ENCODE peak calls at places on chromosome 19, in ten cellular contexts. I is aorta, Z is GM12865, B is brain microvascular endothelial cell, H is body of pancreas, S is right cardiac atrium, P is mucosa of descending colon, M is fibroblast of the aortic adventitia, A is hepatocyte, F is neuronal stem cell. Y is an unnamed sample.
A peak's percentile ranks its signal among the peaks of the same experiment; 100 is the strongest.

GRCh38 chr19:7787141-7787540 is 24.1 kb downstream of the CLEC4M start:
- DNase-seq in P (peak; percentile 21), S (peak; percentile 32), A (no peak), Z (no peak), H (peak; percentile 76), M (no peak), I (no peak), B (no peak), F (no peak), Y (no peak)

GRCh38 chr19:32287811-32288227 is 57.6 kb upstream of the ZNF507 start:
- DNase-seq in M (peak; percentile 82), I (peak; percentile 84), A (peak; percentile 81), B (peak; percentile 68), P (peak; percentile 88), H (peak; percentile 64), Z (peak; percentile 25), S (peak; percentile 83), F (peak; percentile 63), Y (peak; percentile 70)

GRCh38 chr19:2770055-2771013 is 12.7 kb downstream of the SGTA start:
- DNase-seq in S (peak; percentile 63), H (peak; percentile 59), F (no peak), M (peak; percentile 63), A (no peak), B (no peak), Z (no peak), I (no peak), P (peak; percentile 52), Y (peak; percentile 40)

GRCh38 chr19:35223084-35223790 is 5.3 kb downstream of the FAM187B start:
- DNase-seq in I (no peak), S (no peak), Z (no peak), F (no peak), H (peak; percentile 13), B (no peak), P (no peak), M (no peak), A (no peak), Y (no peak)

GRCh38 chr19:6802336-6803035 is 30.0 kb downstream of the VAV1 start:
- DNase-seq in S (peak; percentile 17), I (peak; percentile 74), P (peak; percentile 44), F (no peak), Z (peak; percentile 92), B (no peak), A (no peak), H (peak; percentile 66), M (no peak), Y (no peak)

GRCh38 chr19:46599716-46600392 is 1.3 kb upstream of the CALM3 start:
- DNase-seq in F (no peak), I (peak; percentile 51), P (no peak), S (no peak), M (no peak), H (no peak), A (no peak), Z (peak; percentile 24), B (no peak), Y (no peak)

GRCh38 chr19:58569191-58569942 is 3.8 kb downstream of the MZF1 start:
- DNase-seq in Z (no peak), S (no peak), H (peak; percentile 1), B (no peak), A (peak; percentile 5), M (no peak), F (no peak), I (peak; percentile 55), P (peak; percentile 2), Y (no peak)

GRCh38 chr19:38684078-38684861 is 36.8 kb downstream of the ACTN4 start:
- DNase-seq in Z (peak; percentile 75), P (peak; percentile 75), I (peak; percentile 89), B (peak; percentile 70), F (no peak), S (peak; percentile 86), H (peak; percentile 64), M (peak; percentile 95), A (peak; percentile 90), Y (peak; percentile 95)

GRCh38 chr19:55197531-55197930 is 11.8 kb downstream of the PTPRH start:
- DNase-seq in B (no peak), Z (peak; percentile 42), M (no peak), P (no peak), S (no peak), F (no peak), H (no peak), I (no peak), A (peak; percentile 2), Y (no peak)

GRCh38 chr19:45506991-45507863 is at the start of gene VASP:
- DNase-seq in S (peak; percentile 85), M (peak; percentile 81), I (peak; percentile 95), Z (peak; percentile 95), H (peak; percentile 91), A (peak; percentile 93), B (peak; percentile 85), P (peak; percentile 97), F (peak; percentile 59), Y (peak; percentile 79)

GRCh38 chr19:35337081-35337983 is 8.3 kb downstream of the CD22 start:
- DNase-seq in I (no peak), A (no peak), F (no peak), H (no peak), Z (no peak), S (no peak), P (no peak), M (no peak), B (no peak), Y (no peak)

GRCh38 chr19:30065680-30066606 is 123.9 kb downstream of the URI1 start:
- DNase-seq in M (no peak), A (no peak), I (no peak), P (no peak), B (no peak), Z (no peak), S (no peak), H (no peak), F (no peak), Y (no peak)

GRCh38 chr19:30695171-30695875 is 323.1 kb downstream of the ZNF536 start:
- DNase-seq in P (no peak), I (no peak), F (no peak), S (no peak), H (no peak), Z (peak; percentile 3), A (no peak), B (no peak), M (no peak), Y (no peak)

GRCh38 chr19:58361900-58362271 is 665 bp downstream of the ZNF497 start:
- DNase-seq in S (peak; percentile 58), A (peak; percentile 68), I (peak; percentile 85), B (no peak), H (peak; percentile 61), Z (peak; percentile 87), P (no peak), F (peak; percentile 61), M (no peak), Y (peak; percentile 75)

GRCh38 chr19:17114414-17114831 is 38.8 kb downstream of the MYO9B start:
- DNase-seq in H (no peak), S (no peak), P (no peak), F (no peak), Z (no peak), B (no peak), I (no peak), M (no peak), A (no peak), Y (no peak)
- H3K4me3 ChIP-seq in H (no peak overlapping the region), S (no peak overlapping the region), P (no peak overlapping the region), F (no peak overlapping the region), Z (no peak overlapping the region), B (no peak overlapping the region), I (no peak overlapping the region), M (no peak overlapping the region), A (no peak overlapping the region), Y (no peak overlapping the region)

DNA sequence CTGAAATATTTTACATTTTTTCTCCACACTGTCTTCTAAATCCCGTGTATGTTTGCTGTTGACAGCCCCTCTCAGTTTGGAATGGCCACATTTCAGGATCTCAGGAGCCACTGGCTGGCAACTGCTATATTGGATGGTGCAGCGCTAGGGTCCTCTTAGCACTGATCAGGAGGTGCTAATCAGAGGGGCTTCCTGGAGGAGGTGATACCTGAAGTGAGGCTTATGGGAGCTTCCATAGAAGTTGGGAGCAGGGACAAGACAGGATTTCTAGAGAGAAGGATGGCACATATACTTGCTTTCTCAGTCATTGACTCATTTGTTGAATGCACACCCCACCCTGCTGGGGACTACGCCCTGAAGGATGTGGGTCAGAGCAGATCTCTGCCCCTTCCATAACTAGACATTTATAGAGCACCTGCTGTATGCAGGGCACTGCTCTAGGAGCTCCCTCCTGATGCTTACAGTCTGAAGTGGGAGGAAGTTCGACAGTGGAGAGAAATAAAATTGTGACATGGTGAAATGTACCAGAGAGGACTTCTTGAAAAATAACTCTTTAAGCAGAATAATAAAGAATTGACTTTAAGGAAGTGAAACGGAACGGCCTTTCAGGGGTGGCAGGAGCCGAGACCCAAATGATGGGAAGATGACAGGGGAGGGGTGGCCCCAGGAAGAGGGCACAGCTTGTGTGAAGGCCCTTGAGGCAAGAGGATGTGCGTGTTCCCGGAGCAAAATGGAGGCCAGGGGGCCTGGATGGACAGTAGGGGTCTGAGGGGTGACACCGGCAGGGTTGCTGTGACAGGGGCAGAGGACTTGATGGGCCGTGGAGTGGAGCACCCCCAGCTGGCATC is 13.2 kb downstream of the AP2A1 start:
- DNase-seq in I (no peak), Z (peak; percentile 40), F (no peak), P (no peak), B (no peak), A (no peak), M (no peak), H (no peak), S (no peak), Y (no peak)
- H3K4me3 ChIP-seq in I (no peak overlapping the region), Z (no peak overlapping the region), F (no peak overlapping the region), P (no peak overlapping the region), B (no peak overlapping the region), A (no peak overlapping the region), M (no peak overlapping the region), H (no peak overlapping the region), S (no peak overlapping the region), Y (no peak overlapping the region)

GRCh38 chr19:49878744-49879070 is 1.2 kb downstream of the TBC1D17 start:
- DNase-seq in A (no peak), Z (no peak), M (no peak), H (no peak), S (peak; percentile 12), B (no peak), P (peak; percentile 18), I (no peak), F (no peak), Y (no peak)
- H3K4me3 ChIP-seq in A (peak overlapping the region; percentile 75), Z (peak overlapping the region; percentile 89), M (peak overlapping the region; percentile 95), H (no peak overlapping the region), S (no peak overlapping the region), B (peak overlapping the region; percentile 100), P (no peak overlapping the region), I (no peak overlapping the region), F (peak overlapping the region; percentile 93), Y (peak overlapping the region; percentile 83)

GRCh38 chr19:19627442-19627715 is 641 bp downstream of the LPAR2 start:
- DNase-seq in I (no peak), S (no peak), A (no peak), M (no peak), Z (no peak), B (no peak), F (no peak), H (no peak), P (no peak), Y (no peak)

GRCh38 chr19:19626516-19627441 is 1.2 kb downstream of the LPAR2 start:
- DNase-seq in I (no peak), M (no peak), B (no peak), Z (no peak), A (no peak), S (no peak), P (no peak), H (no peak), F (no peak), Y (no peak)

GRCh38 chr19:19630062-19630414 is 2.0 kb upstream of the LPAR2 start:
- DNase-seq in Z (peak; percentile 2), B (no peak), M (no peak), F (no peak), A (no peak), S (no peak), H (no peak), P (no peak), I (no peak), Y (no peak)

GRCh38 chr19:19628499-19629134 is 597 bp upstream of the LPAR2 start:
- DNase-seq in S (no peak), H (peak; percentile 86), A (peak; percentile 84), M (no peak), P (peak; percentile 48), B (peak; percentile 58), F (peak; percentile 79), Z (peak; percentile 58), I (no peak), Y (peak; percentile 86)

GRCh38 chr19:19627716-19628498 is at the start of gene LPAR2:
- DNase-seq in F (peak; percentile 46), M (no peak), Z (peak; percentile 86), A (peak; percentile 87), I (no peak), P (peak; percentile 83), S (no peak), B (no peak), H (peak; percentile 73), Y (peak; percentile 57)
- H3K4me3 ChIP-seq in F (peak within 1 kb of the TSS; percentile 97), M (peak within 1 kb of the TSS; percentile 5), Z (peak within 1 kb of the TSS; percentile 65), A (peak within 1 kb of the TSS; percentile 73), I (no peak within 1 kb of the TSS), P (peak within 1 kb of the TSS; percentile 50), S (peak within 1 kb of the TSS; percentile 38), B (peak within 1 kb of the TSS; percentile 45), H (peak within 1 kb of the TSS; percentile 44), Y (peak within 1 kb of the TSS; percentile 32)

Y was measured in foreskin fibroblast.